ENCODE peak calls at places on chromosome 22, in four cellular contexts. C is choroid plexus epithelial cell, D is KBM-7, E is HTR-8/SVneo. R is an unnamed sample.

GRCh38 chr22:48700180-48700565 is 1127.5 kb downstream of the BRD1 start:
- DNase-seq in C (no peak), D (no peak), E (no peak), R (no peak)

GRCh38 chr22:23182289-23183106 is 2.2 kb downstream of the BCR start:
- DNase-seq in C (peak; percentile 23), D (peak; percentile 43), E (peak; percentile 73), R (peak; percentile 43)

GRCh38 chr22:27804683-27805297 is 3.2 kb upstream of the MN1 start:
- DNase-seq in C (peak; percentile 80), D (peak; percentile 55), E (peak; percentile 37), R (peak; percentile 73)

GRCh38 chr22:30781271-30781875 is 86.7 kb downstream of the OSBP2 start:
- DNase-seq in C (no peak), D (no peak), E (no peak), R (no peak)

GRCh38 chr22:32830473-32830872 is 29.0 kb downstream of the TIMP3 start:
- DNase-seq in C (peak; percentile 26), D (no peak), E (no peak), R (no peak)

GRCh38 chr22:20186183-20186870 is 35.5 kb upstream of the CCDC188 start:
- DNase-seq in C (peak; percentile 14), D (peak; percentile 51), E (no peak), R (no peak)

GRCh38 chr22:32073823-32074380 is 30.8 kb downstream of the SLC5A1 start:
- DNase-seq in C (no peak), D (no peak), E (no peak), R (no peak)

GRCh38 chr22:27630754-27631153 is 170.8 kb downstream of the MN1 start:
- DNase-seq in C (no peak), D (no peak), E (no peak), R (no peak)

GRCh38 chr22:40345271-40345670 is 1.0 kb upstream of the ADSL start:
- DNase-seq in C (peak; percentile 23), D (no peak), E (no peak), R (no peak)

GRCh38 chr22:44758354-44758969 is 6.1 kb downstream of the ARHGAP8 start:
- DNase-seq in C (peak; percentile 70), D (no peak), E (peak; percentile 72), R (no peak)

GRCh38 chr22:43333156-43333555 is 10.0 kb downstream of the SCUBE1 start:
- DNase-seq in C (no peak), D (no peak), E (no peak), R (no peak)

GRCh38 chr22:50199836-50200332 is 927 bp upstream of the SELENOO start:
- DNase-seq in C (no peak), D (peak; percentile 45), E (no peak), R (no peak)

GRCh38 chr22:46054091-46054877 is 77.3 kb upstream of the WNT7B start:
- DNase-seq in C (peak; percentile 83), D (peak; percentile 78), E (no peak), R (no peak)

GRCh38 chr22:49967333-49968241 is 7.0 kb downstream of the PIM3 start:
- DNase-seq in C (no peak), D (no peak), E (no peak), R (no peak)

GRCh38 chr22:39309881-39310714 is 9.3 kb downstream of the RPL3 start:
- DNase-seq in C (peak; percentile 65), D (no peak), E (no peak), R (no peak)

GRCh38 chr22:36405671-36406070 is 17.9 kb upstream of the MYH9 start:
- DNase-seq in C (no peak), D (peak; percentile 96), E (no peak), R (peak; percentile 96)

GRCh38 chr22:44411226-44412135 is 86.6 kb downstream of the RTL6 start:
- DNase-seq in C (peak; percentile 30), D (no peak), E (no peak), R (no peak)